ENCODE peak calls at places on chromosomes 1 and 21, in nine cellular contexts. O is T-helper 9 cell; V is nephron progenitor cell; E is stimulated activated CD4-positive, alpha-beta T cell treated with anti-CD3 and anti-CD28 coated beads, Interleukin-12 subunit alpha, Interleukin-12 subunit beta, amount 100 ng/mL, for 24 hours; Q is stomach; P is cardiac fibroblast; G is lower leg skin; L is cardiac muscle cell; X is left ventricle myocardium superior. N is an unnamed sample.
A peak's percentile ranks its signal among the peaks of the same experiment; 100 is the strongest.

GRCh38 chr1:5682626-5683235 is 309.5 kb downstream of the NPHP4 start:
- DNase-seq in E (no peak), V (peak; percentile 36), O (no peak), Q (no peak), P (no peak), L (no peak), G (no peak), X (no peak), N (no peak)

GRCh38 chr1:33097137-33097611 is 16.2 kb downstream of the AZIN2 start:
- DNase-seq in V (no peak), P (peak; percentile 59), L (no peak), Q (no peak), E (no peak), X (no peak), O (no peak), G (peak; percentile 53), N (no peak)

GRCh38 chr1:198775606-198776005 is 136.8 kb downstream of the PTPRC start:
- DNase-seq in Q (no peak), E (no peak), X (no peak), O (no peak), G (no peak), L (no peak), P (peak; percentile 47), V (peak; percentile 2), N (no peak)

GRCh38 chr1:245788269-245788668 is 633.5 kb downstream of the KIF26B start:
- DNase-seq in E (no peak), P (peak; percentile 97), G (no peak), L (no peak), V (no peak), Q (no peak), O (no peak), X (no peak), N (no peak)

GRCh38 chr1:2255420-2256369 is 27.6 kb downstream of the SKI start:
- DNase-seq in P (peak; percentile 90), E (peak; percentile 40), O (peak; percentile 62), L (no peak), V (no peak), G (no peak), X (no peak), Q (no peak), N (peak; percentile 74)

GRCh38 chr21:32135401-32136363 is 143.2 kb downstream of the MIS18A start:
- DNase-seq in X (no peak), E (no peak), O (no peak), L (no peak), Q (no peak), V (no peak), P (peak; percentile 0), G (no peak), N (no peak)

GRCh38 chr1:119714583-119714982 is 2.8 kb downstream of the PHGDH start:
- DNase-seq in L (no peak), Q (no peak), O (no peak), G (no peak), X (no peak), V (no peak), E (no peak), P (peak; percentile 3), N (no peak)

GRCh38 chr1:61284933-61285332 is 202.6 kb downstream of the NFIA start:
- DNase-seq in G (no peak), L (peak; percentile 32), E (no peak), V (no peak), P (no peak), Q (no peak), X (no peak), O (no peak), N (no peak)

GRCh38 chr1:162235261-162235780 is 141.3 kb downstream of the SPATA46 start:
- DNase-seq in E (no peak), L (no peak), G (no peak), X (no peak), O (no peak), P (peak; percentile 22), V (peak; percentile 47), Q (no peak), N (no peak)

GRCh38 chr1:212943393-212943710 is 7.0 kb upstream of the VASH2 start:
- DNase-seq in Q (no peak), O (no peak), G (no peak), X (no peak), E (no peak), V (no peak), L (no peak), P (no peak), N (no peak)

GRCh38 chr21:29403922-29404538 is 105.3 kb downstream of the BACH1 start:
- DNase-seq in L (no peak), X (no peak), E (no peak), V (no peak), Q (no peak), G (no peak), P (peak; percentile 15), O (no peak), N (no peak)

GRCh38 chr1:150233359-150234308 is 2.3 kb downstream of the ANP32E start:
- DNase-seq in E (peak; percentile 50), L (no peak), Q (no peak), O (no peak), V (no peak), G (peak; percentile 85), X (no peak), P (peak; percentile 43), N (no peak)

GRCh38 chr1:234532511-234532922 is 53.5 kb upstream of the TARBP1 start:
- DNase-seq in G (peak; percentile 91), E (no peak), V (no peak), Q (peak; percentile 63), O (no peak), P (peak; percentile 65), X (no peak), L (no peak), N (no peak)

GRCh38 chr1:23177438-23178380 is 9.1 kb upstream of the LUZP1 start:
- DNase-seq in P (peak; percentile 78), Q (peak; percentile 64), X (peak; percentile 90), V (peak; percentile 85), O (peak; percentile 44), E (peak; percentile 48), G (peak; percentile 94), L (peak; percentile 89), N (peak; percentile 42)

GRCh38 chr1:231660198-231660597 is 33.6 kb downstream of the DISC1 start:
- DNase-seq in P (no peak), X (no peak), Q (no peak), E (no peak), L (no peak), O (no peak), V (no peak), G (no peak), N (no peak)

GRCh38 chr1:8239039-8239305 is 78.9 kb upstream of the SLC45A1 start:
- DNase-seq in O (no peak), G (no peak), E (no peak), X (no peak), Q (peak; percentile 37), V (no peak), P (peak; percentile 85), L (no peak), N (no peak)

GRCh38 chr1:181128592-181129497 is 40.3 kb downstream of the IER5 start:
- DNase-seq in G (no peak), E (no peak), X (peak; percentile 57), Q (no peak), O (no peak), L (no peak), P (no peak), V (no peak), N (no peak)

GRCh38 chr1:101217148-101217547 is 19.7 kb upstream of the S1PR1 start:
- DNase-seq in V (no peak), G (no peak), P (no peak), X (no peak), E (no peak), L (peak; percentile 61), O (no peak), Q (no peak), N (no peak)

GRCh38 chr1:210321131-210321530 is 7.6 kb upstream of the HHAT start:
- DNase-seq in Q (no peak), G (no peak), O (no peak), E (no peak), X (no peak), V (no peak), L (no peak), P (no peak), N (no peak)